ENCODE peak calls at places on chromosomes 13 and 19, in seven cellular contexts. D is H7; Y is dorsolateral prefrontal cortex; J is mesothelial cell of epicardium; N is DMS153; T is IMR-90; R is CD8-positive, alpha-beta memory T cell. C is an unnamed sample.

GRCh38 chr13:52356327-52356726 is 49.6 kb downstream of the THSD1 start:
- DNase-seq in D (no peak), Y (no peak), J (no peak), N (no peak), T (peak), R (no peak), C (no peak)

GRCh38 chr19:10695401-10696398 is 5.5 kb upstream of the QTRT1 start:
- DNase-seq in D (peak), Y (peak), J (peak), N (peak), T (peak), R (peak), C (peak)

GRCh38 chr13:113216165-113217056 is 7.0 kb downstream of the CUL4A start:
- DNase-seq in D (peak), Y (no peak), J (no peak), N (peak), T (peak), R (no peak), C (no peak)

GRCh38 chr13:60679928-60680693 is 283.1 kb downstream of the TDRD3 start:
- DNase-seq in D (no peak), Y (no peak), J (no peak), N (no peak), T (no peak), R (no peak), C (no peak)

GRCh38 chr13:99053636-99054233 is 75.9 kb upstream of the DOCK9 start:
- DNase-seq in D (peak), Y (no peak), J (no peak), N (no peak), T (no peak), R (no peak), C (no peak)

GRCh38 chr13:99414048-99414995 is 87.0 kb upstream of the TM9SF2 start:
- DNase-seq in D (no peak), Y (no peak), J (no peak), N (no peak), T (no peak), R (no peak), C (no peak)

GRCh38 chr13:28093871-28094270 is 6.5 kb downstream of the FLT3 start:
- DNase-seq in D (no peak), Y (no peak), J (no peak), N (no peak), T (no peak), R (no peak), C (no peak)

GRCh38 chr19:41339936-41340335 is 13.8 kb downstream of the TGFB1 start:
- DNase-seq in D (no peak), Y (no peak), J (no peak), N (no peak), T (peak), R (no peak), C (no peak)

GRCh38 chr19:30402790-30403189 is 30.6 kb downstream of the ZNF536 start:
- DNase-seq in D (peak), Y (no peak), J (no peak), N (no peak), T (no peak), R (no peak), C (no peak)

GRCh38 chr13:100131863-100132574 is 43.1 kb downstream of the PCCA start:
- DNase-seq in D (no peak), Y (no peak), J (no peak), N (peak), T (peak), R (no peak), C (no peak)

GRCh38 chr19:34128558-34129250 is 43.6 kb upstream of the LSM14A start:
- DNase-seq in D (no peak), Y (no peak), J (no peak), N (no peak), T (no peak), R (no peak), C (no peak)

GRCh38 chr19:5397804-5398692 is 57.2 kb upstream of the ZNRF4 start:
- DNase-seq in D (peak), Y (no peak), J (peak), N (no peak), T (no peak), R (no peak), C (no peak)